ENCODE peak calls at places on chromosome 21, in nine cellular contexts. One of them, this sample, is unnamed.

GRCh38 chr21:25862596-25862995 is 127.8 kb downstream of the GABPA start:
- DNase-seq in mesothelial cell of epicardium: no peak
- DNase-seq in AG04449: no peak
- DNase-seq in fibroblast of pulmonary artery: peak; percentile 59
- DNase-seq in pancreas: no peak
- DNase-seq in dorsolateral prefrontal cortex: no peak
- DNase-seq in SK-N-SH: no peak
- DNase-seq in A549: peak; percentile 38
- DNase-seq in AG09319: no peak
- DNase-seq in this sample: peak; percentile 3

GRCh38 chr21:38979271-38980196 is 173.8 kb downstream of the ETS2 start:
- DNase-seq in mesothelial cell of epicardium: no peak
- DNase-seq in AG04449: no peak
- DNase-seq in fibroblast of pulmonary artery: no peak
- DNase-seq in pancreas: no peak
- DNase-seq in dorsolateral prefrontal cortex: no peak
- DNase-seq in SK-N-SH: no peak
- DNase-seq in A549: no peak
- DNase-seq in AG09319: no peak
- DNase-seq in this sample: no peak

GRCh38 chr21:38950388-38951094 is 144.8 kb downstream of the ETS2 start:
- DNase-seq in mesothelial cell of epicardium: no peak
- DNase-seq in AG04449: no peak
- DNase-seq in fibroblast of pulmonary artery: peak; percentile 38
- DNase-seq in pancreas: no peak
- DNase-seq in dorsolateral prefrontal cortex: no peak
- DNase-seq in SK-N-SH: no peak
- DNase-seq in A549: peak; percentile 33
- DNase-seq in AG09319: no peak
- DNase-seq in this sample: peak; percentile 17

GRCh38 chr21:34204481-34205439 is 131.4 kb downstream of the MRPS6 start:
- DNase-seq in mesothelial cell of epicardium: no peak
- DNase-seq in AG04449: no peak
- DNase-seq in fibroblast of pulmonary artery: no peak
- DNase-seq in pancreas: no peak
- DNase-seq in dorsolateral prefrontal cortex: peak; percentile 77
- DNase-seq in SK-N-SH: peak; percentile 57
- DNase-seq in A549: no peak
- DNase-seq in AG09319: no peak
- DNase-seq in this sample: no peak

GRCh38 chr21:27164208-27165172 is 197.6 kb upstream of the ADAMTS5 start:
- DNase-seq in mesothelial cell of epicardium: no peak
- DNase-seq in AG04449: no peak
- DNase-seq in fibroblast of pulmonary artery: no peak
- DNase-seq in pancreas: no peak
- DNase-seq in dorsolateral prefrontal cortex: no peak
- DNase-seq in SK-N-SH: no peak
- DNase-seq in A549: no peak
- DNase-seq in AG09319: no peak
- DNase-seq in this sample: no peak

GRCh38 chr21:36550761-36551160 is 70.8 kb upstream of the CLDN14 start:
- DNase-seq in mesothelial cell of epicardium: no peak
- DNase-seq in AG04449: no peak
- DNase-seq in fibroblast of pulmonary artery: no peak
- DNase-seq in pancreas: no peak
- DNase-seq in dorsolateral prefrontal cortex: no peak
- DNase-seq in SK-N-SH: no peak
- DNase-seq in A549: no peak
- DNase-seq in AG09319: no peak
- DNase-seq in this sample: no peak

GRCh38 chr21:36980280-36981048 is 14.0 kb upstream of the HLCS start:
- DNase-seq in mesothelial cell of epicardium: peak; percentile 40
- DNase-seq in AG04449: no peak
- DNase-seq in fibroblast of pulmonary artery: no peak
- DNase-seq in pancreas: peak; percentile 56
- DNase-seq in dorsolateral prefrontal cortex: peak; percentile 55
- DNase-seq in SK-N-SH: peak; percentile 51
- DNase-seq in A549: no peak
- DNase-seq in AG09319: no peak
- DNase-seq in this sample: peak; percentile 31

GRCh38 chr21:33587792-33588484 is 546 bp downstream of the DONSON start:
- DNase-seq in mesothelial cell of epicardium: peak; percentile 51
- DNase-seq in AG04449: no peak
- DNase-seq in fibroblast of pulmonary artery: peak; percentile 30
- DNase-seq in pancreas: no peak
- DNase-seq in dorsolateral prefrontal cortex: peak; percentile 35
- DNase-seq in SK-N-SH: no peak
- DNase-seq in A549: peak; percentile 23
- DNase-seq in AG09319: no peak
- DNase-seq in this sample: peak; percentile 26

GRCh38 chr21:29305068-29305467 is 6.3 kb downstream of the BACH1 start:
- DNase-seq in mesothelial cell of epicardium: no peak
- DNase-seq in AG04449: no peak
- DNase-seq in fibroblast of pulmonary artery: no peak
- DNase-seq in pancreas: no peak
- DNase-seq in dorsolateral prefrontal cortex: no peak
- DNase-seq in SK-N-SH: no peak
- DNase-seq in A549: no peak
- DNase-seq in AG09319: no peak
- DNase-seq in this sample: no peak

GRCh38 chr21:45504516-45505415 is 37.5 kb downstream of the SLC19A1 start:
- DNase-seq in mesothelial cell of epicardium: no peak
- DNase-seq in AG04449: no peak
- DNase-seq in fibroblast of pulmonary artery: no peak
- DNase-seq in pancreas: no peak
- DNase-seq in dorsolateral prefrontal cortex: no peak
- DNase-seq in SK-N-SH: no peak
- DNase-seq in A549: no peak
- DNase-seq in AG09319: no peak
- DNase-seq in this sample: no peak

GRCh38 chr21:34765619-34766018 is 96.8 kb downstream of the CLIC6 start:
- DNase-seq in mesothelial cell of epicardium: no peak
- DNase-seq in AG04449: no peak
- DNase-seq in fibroblast of pulmonary artery: no peak
- DNase-seq in pancreas: no peak
- DNase-seq in dorsolateral prefrontal cortex: no peak
- DNase-seq in SK-N-SH: no peak
- DNase-seq in A549: no peak
- DNase-seq in AG09319: no peak
- DNase-seq in this sample: no peak

GRCh38 chr21:36710729-36711048 is 11.8 kb downstream of the SIM2 start:
- DNase-seq in mesothelial cell of epicardium: no peak
- DNase-seq in AG04449: no peak
- DNase-seq in fibroblast of pulmonary artery: no peak
- DNase-seq in pancreas: no peak
- DNase-seq in dorsolateral prefrontal cortex: no peak
- DNase-seq in SK-N-SH: peak; percentile 50
- DNase-seq in A549: no peak
- DNase-seq in AG09319: no peak
- DNase-seq in this sample: no peak

GRCh38 chr21:37642493-37642892 is 273.8 kb downstream of the KCNJ6 start:
- DNase-seq in mesothelial cell of epicardium: no peak
- DNase-seq in AG04449: no peak
- DNase-seq in fibroblast of pulmonary artery: no peak
- DNase-seq in pancreas: peak; percentile 37
- DNase-seq in dorsolateral prefrontal cortex: no peak
- DNase-seq in SK-N-SH: no peak
- DNase-seq in A549: peak; percentile 37
- DNase-seq in AG09319: no peak
- DNase-seq in this sample: peak; percentile 37

GRCh38 chr21:25421327-25422028 is 185.8 kb downstream of the MRPL39 start:
- DNase-seq in mesothelial cell of epicardium: no peak
- DNase-seq in AG04449: no peak
- DNase-seq in fibroblast of pulmonary artery: peak; percentile 44
- DNase-seq in pancreas: no peak
- DNase-seq in dorsolateral prefrontal cortex: no peak
- DNase-seq in SK-N-SH: no peak
- DNase-seq in A549: peak; percentile 14
- DNase-seq in AG09319: peak; percentile 8
- DNase-seq in this sample: peak; percentile 13

GRCh38 chr21:37863842-37864241 is 52.4 kb downstream of the KCNJ6 start:
- DNase-seq in mesothelial cell of epicardium: no peak
- DNase-seq in AG04449: no peak
- DNase-seq in fibroblast of pulmonary artery: peak; percentile 62
- DNase-seq in pancreas: no peak
- DNase-seq in dorsolateral prefrontal cortex: no peak
- DNase-seq in SK-N-SH: no peak
- DNase-seq in A549: no peak
- DNase-seq in AG09319: no peak
- DNase-seq in this sample: no peak

GRCh38 chr21:17775431-17776126 is 43.6 kb downstream of the C21orf91 start:
- DNase-seq in mesothelial cell of epicardium: no peak
- DNase-seq in AG04449: no peak
- DNase-seq in fibroblast of pulmonary artery: no peak
- DNase-seq in pancreas: no peak
- DNase-seq in dorsolateral prefrontal cortex: no peak
- DNase-seq in SK-N-SH: no peak
- DNase-seq in A549: no peak
- DNase-seq in AG09319: no peak
- DNase-seq in this sample: no peak

GRCh38 chr21:31683029-31683428 is 23.5 kb downstream of the SOD1 start:
- DNase-seq in mesothelial cell of epicardium: no peak
- DNase-seq in AG04449: no peak
- DNase-seq in fibroblast of pulmonary artery: no peak
- DNase-seq in pancreas: no peak
- DNase-seq in dorsolateral prefrontal cortex: no peak
- DNase-seq in SK-N-SH: no peak
- DNase-seq in A549: no peak
- DNase-seq in AG09319: no peak
- DNase-seq in this sample: no peak
- TF ChIP-seq CTCF in mesothelial cell of epicardium: no peak
- TF ChIP-seq CTCF in AG04449: no peak
- TF ChIP-seq CTCF in fibroblast of pulmonary artery: no peak
- TF ChIP-seq CTCF in pancreas: no peak
- TF ChIP-seq CTCF in dorsolateral prefrontal cortex: no peak
- TF ChIP-seq CTCF in SK-N-SH: peak; percentile 38
- TF ChIP-seq CTCF in A549: no peak
- TF ChIP-seq CTCF in AG09319: no peak
- TF ChIP-seq CTCF in this sample: no peak

DNA sequence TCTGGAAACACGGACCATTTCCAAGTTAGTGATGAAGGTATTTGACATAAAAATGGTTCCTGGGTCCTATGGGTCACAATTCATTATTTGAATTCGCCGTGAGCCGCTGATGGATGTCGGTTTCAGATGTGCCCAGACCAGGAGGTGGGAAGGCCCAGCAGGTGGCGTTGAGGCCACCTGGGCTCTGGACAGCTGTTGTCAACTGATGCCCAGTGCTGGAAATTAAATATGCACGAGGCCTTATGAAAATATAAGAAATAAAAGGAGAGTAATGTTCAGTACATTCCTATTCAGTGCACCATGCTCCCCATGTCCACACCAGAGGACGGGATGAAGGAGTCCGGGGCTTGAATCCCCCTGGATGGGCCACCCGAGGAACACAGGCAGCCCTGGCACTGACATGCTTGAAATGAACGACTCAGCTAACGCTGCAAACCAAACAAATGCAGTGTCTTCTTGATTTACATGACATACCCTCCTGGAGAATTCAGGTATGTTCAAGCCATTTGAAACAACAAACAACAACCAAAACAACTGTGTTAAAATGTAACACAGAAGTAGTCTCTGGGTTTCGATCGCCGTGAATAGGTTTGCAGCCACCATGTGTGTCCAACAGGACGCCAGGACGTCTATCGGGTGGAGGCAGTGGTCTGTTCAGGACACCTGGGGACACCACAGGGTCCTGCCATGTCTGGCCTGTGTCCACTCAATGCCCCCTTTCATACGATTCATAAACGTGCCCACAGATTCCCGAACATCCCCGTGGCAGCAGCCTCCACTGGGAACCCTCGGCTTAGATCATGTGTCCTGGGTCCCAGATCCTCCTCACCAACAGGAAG is 6.1 kb downstream of the TFF3 start:
- DNase-seq in mesothelial cell of epicardium: no peak
- DNase-seq in AG04449: no peak
- DNase-seq in fibroblast of pulmonary artery: no peak
- DNase-seq in pancreas: no peak
- DNase-seq in dorsolateral prefrontal cortex: no peak
- DNase-seq in SK-N-SH: no peak
- DNase-seq in A549: no peak
- DNase-seq in AG09319: no peak
- DNase-seq in this sample: no peak
- TF ChIP-seq CTCF in mesothelial cell of epicardium: no peak
- TF ChIP-seq CTCF in AG04449: no peak
- TF ChIP-seq CTCF in fibroblast of pulmonary artery: no peak
- TF ChIP-seq CTCF in pancreas: no peak
- TF ChIP-seq CTCF in dorsolateral prefrontal cortex: no peak
- TF ChIP-seq CTCF in SK-N-SH: no peak
- TF ChIP-seq CTCF in A549: no peak
- TF ChIP-seq CTCF in AG09319: no peak
- TF ChIP-seq CTCF in this sample: no peak

DNA sequence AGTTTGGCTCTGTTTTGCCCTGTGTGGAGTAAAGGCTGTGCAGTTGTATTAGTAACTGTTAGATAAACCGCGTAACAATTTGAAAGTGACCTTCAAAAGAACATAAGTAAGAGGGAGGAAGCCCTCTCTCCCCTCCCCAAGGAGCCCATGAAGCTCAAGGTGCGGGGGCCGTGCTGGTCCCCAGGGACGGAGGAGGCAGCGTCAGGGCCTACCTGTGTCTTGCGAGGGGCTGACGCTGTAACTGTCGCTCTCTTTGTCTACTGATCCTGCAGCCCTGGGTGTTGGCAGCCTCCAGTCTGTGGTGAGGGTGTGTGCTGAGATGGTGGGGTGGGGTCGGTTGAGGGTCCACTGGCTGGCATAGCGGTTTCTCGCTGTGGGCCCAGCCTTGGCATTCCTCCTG is 176.6 kb downstream of the PCP4 start:
- DNase-seq in mesothelial cell of epicardium: no peak
- DNase-seq in AG04449: no peak
- DNase-seq in fibroblast of pulmonary artery: no peak
- DNase-seq in pancreas: no peak
- DNase-seq in dorsolateral prefrontal cortex: no peak
- DNase-seq in SK-N-SH: no peak
- DNase-seq in A549: no peak
- DNase-seq in AG09319: no peak
- DNase-seq in this sample: no peak
- TF ChIP-seq CTCF in mesothelial cell of epicardium: no peak
- TF ChIP-seq CTCF in AG04449: no peak
- TF ChIP-seq CTCF in fibroblast of pulmonary artery: no peak
- TF ChIP-seq CTCF in pancreas: no peak
- TF ChIP-seq CTCF in dorsolateral prefrontal cortex: no peak
- TF ChIP-seq CTCF in SK-N-SH: no peak
- TF ChIP-seq CTCF in A549: no peak
- TF ChIP-seq CTCF in AG09319: no peak
- TF ChIP-seq CTCF in this sample: no peak

GRCh38 chr21:44375686-44376320 is 22.4 kb downstream of the TRPM2 start:
- DNase-seq in mesothelial cell of epicardium: no peak
- DNase-seq in AG04449: no peak
- DNase-seq in fibroblast of pulmonary artery: no peak
- DNase-seq in pancreas: no peak
- DNase-seq in dorsolateral prefrontal cortex: no peak
- DNase-seq in SK-N-SH: no peak
- DNase-seq in A549: no peak
- DNase-seq in AG09319: no peak
- DNase-seq in this sample: no peak
- TF ChIP-seq CTCF in mesothelial cell of epicardium: no peak
- TF ChIP-seq CTCF in AG04449: no peak
- TF ChIP-seq CTCF in fibroblast of pulmonary artery: no peak
- TF ChIP-seq CTCF in pancreas: no peak
- TF ChIP-seq CTCF in dorsolateral prefrontal cortex: no peak
- TF ChIP-seq CTCF in SK-N-SH: no peak
- TF ChIP-seq CTCF in A549: no peak
- TF ChIP-seq CTCF in AG09319: no peak
- TF ChIP-seq CTCF in this sample: no peak

GRCh38 chr21:20040768-20041167 is 957.4 kb upstream of the NCAM2 start:
- DNase-seq in mesothelial cell of epicardium: no peak
- DNase-seq in AG04449: no peak
- DNase-seq in fibroblast of pulmonary artery: no peak
- DNase-seq in pancreas: no peak
- DNase-seq in dorsolateral prefrontal cortex: no peak
- DNase-seq in SK-N-SH: no peak
- DNase-seq in A549: no peak
- DNase-seq in AG09319: no peak
- DNase-seq in this sample: no peak
- TF ChIP-seq CTCF in mesothelial cell of epicardium: no peak
- TF ChIP-seq CTCF in AG04449: no peak
- TF ChIP-seq CTCF in fibroblast of pulmonary artery: no peak
- TF ChIP-seq CTCF in pancreas: no peak
- TF ChIP-seq CTCF in dorsolateral prefrontal cortex: peak; percentile 54
- TF ChIP-seq CTCF in SK-N-SH: no peak
- TF ChIP-seq CTCF in A549: no peak
- TF ChIP-seq CTCF in AG09319: no peak
- TF ChIP-seq CTCF in this sample: no peak

This sample was measured in Calu3.